ENCODE peak calls at places on chromosomes 16 and 17, in seven cellular contexts. M is GM12891, R is K562, W is H1, P is SK-N-SH, E is HepG2, I is GM12878. A is an unnamed sample.

GRCh38 chr17:77833769-77834168 is 124.7 kb upstream of the TNRC6C start:
- DNase-seq in M (no peak), R (no peak), W (no peak), P (no peak), E (no peak), I (peak), A (no peak)

GRCh38 chr16:11564046-11564926 is 22.4 kb downstream of the LITAF start:
- DNase-seq in M (no peak), R (no peak), W (no peak), P (no peak), E (no peak), I (no peak), A (no peak)

GRCh38 chr16:14003119-14003570 is 68.0 kb upstream of the MRTFB start:
- DNase-seq in M (no peak), R (peak), W (peak), P (peak), E (no peak), I (no peak), A (no peak)

GRCh38 chr16:27795992-27796614 is 246.2 kb downstream of the KATNIP start:
- DNase-seq in M (no peak), R (peak), W (peak), P (no peak), E (peak), I (no peak), A (no peak)

GRCh38 chr16:30949655-30950515 is 1.0 kb downstream of the ORAI3 start:
- DNase-seq in M (no peak), R (peak), W (peak), P (peak), E (peak), I (peak), A (no peak)

GRCh38 chr17:55540414-55541091 is 29.3 kb upstream of the SMIM36 start:
- DNase-seq in M (no peak), R (no peak), W (no peak), P (no peak), E (no peak), I (no peak), A (no peak)

GRCh38 chr16:53043462-53043861 is 9.2 kb downstream of the CHD9NB start:
- DNase-seq in M (no peak), R (no peak), W (no peak), P (no peak), E (no peak), I (no peak), A (no peak)

GRCh38 chr17:604719-605118 is 109.9 kb downstream of the VPS53 start:
- DNase-seq in M (no peak), R (no peak), W (no peak), P (no peak), E (no peak), I (no peak), A (no peak)

GRCh38 chr16:74499114-74499513 is 77.8 kb upstream of the CLEC18B start:
- DNase-seq in M (no peak), R (no peak), W (no peak), P (no peak), E (no peak), I (no peak), A (no peak)

GRCh38 chr17:27578718-27579085 is 52.3 kb upstream of the LGALS9 start:
- DNase-seq in M (peak), R (peak), W (no peak), P (no peak), E (peak), I (peak), A (peak)

GRCh38 chr17:48429156-48429555 is 858 bp downstream of the SKAP1 start:
- DNase-seq in M (no peak), R (no peak), W (no peak), P (no peak), E (no peak), I (no peak), A (no peak)

GRCh38 chr16:1295465-1295864 is 14.0 kb upstream of the UBE2I start:
- DNase-seq in M (no peak), R (no peak), W (no peak), P (no peak), E (no peak), I (no peak), A (no peak)

GRCh38 chr16:63131503-63131902 is 1095.3 kb upstream of the CDH8 start:
- DNase-seq in M (no peak), R (no peak), W (no peak), P (no peak), E (no peak), I (no peak), A (no peak)
- TF ChIP-seq TAF1 in M (no peak), R (no peak), W (no peak), P (no peak), E (no peak), I (no peak), A (no peak)

DNA sequence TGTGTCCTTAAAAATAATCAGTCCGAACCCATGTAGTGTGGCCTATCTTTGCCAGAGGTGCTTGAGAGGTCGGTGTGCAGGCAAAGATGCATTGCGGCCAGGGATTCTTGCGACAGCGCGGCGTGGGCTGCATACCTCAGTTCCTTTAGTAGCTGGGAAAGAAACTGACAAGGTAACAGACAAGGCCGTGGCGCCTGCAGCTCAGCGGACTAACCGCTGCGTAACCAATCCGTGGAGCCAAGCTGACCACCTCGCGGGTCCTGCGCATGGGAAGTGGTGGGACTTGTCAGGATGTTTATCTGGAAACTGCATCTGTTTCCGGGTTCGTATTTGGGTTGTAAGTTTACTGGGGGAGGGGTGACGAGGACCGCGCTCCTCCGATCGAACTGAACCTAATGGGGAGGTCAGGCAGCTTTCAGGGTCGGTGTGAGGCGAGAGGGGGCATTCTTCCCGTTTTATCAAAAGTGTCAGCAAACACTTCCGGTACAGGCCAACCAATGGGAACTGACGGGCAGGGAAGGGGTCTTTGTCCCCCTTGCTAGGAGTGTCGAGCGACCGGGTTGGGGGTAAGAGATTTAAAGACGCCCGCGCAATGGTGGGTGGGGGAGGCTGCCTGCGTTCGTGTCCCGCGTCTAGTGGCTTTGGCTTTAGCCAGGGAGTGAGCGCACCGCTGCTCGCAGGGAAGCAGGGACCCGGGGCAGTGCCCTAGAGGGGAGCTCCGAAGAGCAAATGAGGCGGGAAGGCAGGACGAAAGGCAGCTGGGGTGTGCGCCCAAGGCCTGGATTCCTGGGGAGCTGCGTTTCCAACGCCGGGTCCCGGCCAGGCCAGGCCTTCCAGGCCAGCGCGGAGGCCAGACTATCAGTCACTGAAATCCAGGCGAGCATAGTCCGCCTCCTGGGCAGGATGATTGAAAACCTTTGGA is 7.0 kb downstream of the IRX6 start:
- DNase-seq in M (peak), R (no peak), W (no peak), P (no peak), E (no peak), I (no peak), A (no peak)
- TF ChIP-seq TAF1 in M (no peak), R (no peak), W (peak), P (no peak), E (no peak), I (no peak), A (no peak)

GRCh38 chr17:18258356-18259038 is at the start of gene FLII:
- DNase-seq in M (peak), R (peak), W (peak), P (peak), E (peak), I (no peak), A (peak)
- TF ChIP-seq TAF1 in M (peak), R (no peak), W (no peak), P (no peak), E (peak), I (no peak), A (peak)

GRCh38 chr16:84893849-84894599 is 74.2 kb downstream of the CRISPLD2 start:
- DNase-seq in M (no peak), R (no peak), W (no peak), P (no peak), E (peak), I (peak), A (no peak)
- TF ChIP-seq TAF1 in M (no peak), R (no peak), W (no peak), P (no peak), E (no peak), I (no peak), A (no peak)

GRCh38 chr16:24035127-24035842 is 199.5 kb downstream of the PRKCB start:
- DNase-seq in M (no peak), R (peak), W (no peak), P (no peak), E (no peak), I (no peak), A (peak)
- TF ChIP-seq TAF1 in M (no peak), R (no peak), W (no peak), P (no peak), E (no peak), I (no peak), A (no peak)

GRCh38 chr17:9004961-9005285 is 16.4 kb upstream of the NTN1 start:
- DNase-seq in M (no peak), R (no peak), W (no peak), P (no peak), E (no peak), I (no peak), A (no peak)

GRCh38 chr17:9002610-9003354 is 18.5 kb upstream of the NTN1 start:
- DNase-seq in M (peak), R (no peak), W (peak), P (peak), E (no peak), I (no peak), A (peak)

GRCh38 chr17:9004132-9004960 is 17.0 kb upstream of the NTN1 start:
- DNase-seq in M (no peak), R (no peak), W (peak), P (no peak), E (no peak), I (no peak), A (peak)

GRCh38 chr17:9002236-9002609 is 19.1 kb upstream of the NTN1 start:
- DNase-seq in M (no peak), R (no peak), W (no peak), P (no peak), E (no peak), I (no peak), A (no peak)

DNA sequence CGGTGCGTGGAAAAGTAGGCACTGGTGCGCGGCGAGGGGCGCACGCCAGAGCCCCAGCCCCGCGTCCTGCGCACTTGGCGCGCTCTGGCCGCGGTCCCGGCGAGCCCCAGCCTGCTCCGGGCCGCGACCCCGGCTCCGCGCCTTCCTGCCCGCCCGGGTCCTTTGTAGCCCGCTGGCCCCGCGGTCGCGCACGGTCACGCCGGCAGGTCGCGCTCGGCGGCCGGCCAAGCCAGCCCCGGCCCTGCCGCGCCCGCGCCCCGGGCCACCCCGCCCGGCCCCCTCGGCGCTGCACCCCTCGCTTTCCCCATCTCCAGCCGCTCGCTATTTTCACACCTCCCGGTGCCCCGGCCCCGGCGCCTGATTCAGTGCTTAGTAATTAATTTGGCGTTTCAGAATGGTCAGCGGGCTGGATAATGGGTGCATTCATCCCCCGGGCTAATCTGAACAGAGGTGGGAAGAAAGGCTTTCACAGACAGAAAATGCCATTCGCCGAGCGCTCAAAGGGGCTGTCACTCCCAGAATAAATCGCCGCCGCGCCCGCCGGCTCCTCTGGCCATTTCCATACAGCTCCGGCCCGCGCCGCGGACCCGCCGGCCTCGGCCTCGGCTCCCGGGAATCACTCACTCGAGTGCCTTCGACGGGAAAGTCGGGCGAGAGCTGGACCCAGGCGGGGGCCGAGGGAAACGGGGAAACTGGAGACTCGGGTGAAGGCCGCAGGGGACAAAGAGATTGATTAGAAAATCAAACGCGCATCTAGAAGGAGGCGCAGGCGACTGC is 17.8 kb upstream of the NTN1 start:
- DNase-seq in M (no peak), R (no peak), W (peak), P (peak), E (no peak), I (no peak), A (peak)
- TF ChIP-seq TAF1 in M (no peak), R (no peak), W (no peak), P (no peak), E (no peak), I (no peak), A (no peak)

DNA sequence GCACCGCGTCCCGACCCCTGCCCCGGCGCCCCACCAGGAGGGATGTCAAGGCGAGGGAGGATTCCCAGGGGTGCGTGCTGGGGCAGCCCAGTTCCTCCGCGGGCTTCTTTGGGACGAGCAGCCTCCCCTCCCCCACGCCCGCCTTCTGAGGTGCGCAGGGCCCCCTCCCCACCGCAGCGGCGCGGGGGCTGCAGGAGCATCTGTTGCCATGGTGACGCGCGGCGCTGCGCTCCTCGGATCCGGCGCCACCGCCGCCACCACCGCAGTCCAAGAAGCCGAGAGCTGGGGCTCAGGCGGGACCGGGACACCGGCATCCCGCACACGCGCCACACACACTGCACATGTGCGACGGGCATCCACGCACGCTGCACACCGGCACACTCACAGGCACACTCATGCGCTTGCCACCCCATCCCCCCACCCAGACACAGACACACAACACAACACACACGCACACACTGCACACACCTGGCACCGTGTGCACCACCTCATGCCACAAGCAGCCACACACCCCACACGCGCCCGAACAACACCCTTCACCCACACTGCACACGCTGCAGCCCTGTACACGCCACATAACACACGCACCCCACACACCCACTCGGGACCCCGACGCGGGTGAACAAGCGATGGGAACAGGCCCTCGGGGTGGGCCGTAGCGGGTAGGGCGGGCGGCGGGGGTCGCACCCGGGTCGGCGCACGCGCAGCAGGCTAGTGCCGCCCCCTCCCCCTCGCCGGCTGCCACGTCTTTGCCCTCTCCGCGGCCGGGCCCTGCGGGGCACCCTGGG is 17.0 kb downstream of the ENPP7 start:
- DNase-seq in M (no peak), R (no peak), W (no peak), P (peak), E (no peak), I (no peak), A (no peak)
- TF ChIP-seq TAF1 in M (no peak), R (no peak), W (no peak), P (no peak), E (no peak), I (no peak), A (no peak)

GRCh38 chr17:80868022-80868609 is 123.5 kb upstream of the CHMP6 start:
- DNase-seq in M (no peak), R (no peak), W (no peak), P (no peak), E (no peak), I (no peak), A (no peak)
- TF ChIP-seq TAF1 in M (no peak), R (no peak), W (no peak), P (no peak), E (no peak), I (no peak), A (no peak)

A was measured in GM12892.